ENCODE peak calls at places on chromosomes 11 and 22, in ten cellular contexts. One of them, this sample, is unnamed.

GRCh38 chr11:26231252-26231661 is 100.7 kb upstream of the ANO3 start:
- DNase-seq in GM06990: no peak
- DNase-seq in fibroblast of lung: peak
- DNase-seq in mammary epithelial cell: peak
- DNase-seq in AG10803: peak
- DNase-seq in retinal pigment epithelial cell: peak
- DNase-seq in bronchial epithelial cell: peak
- DNase-seq in right atrium auricular region: no peak
- DNase-seq in fibroblast of pulmonary artery: peak
- DNase-seq in CD8-positive, alpha-beta T cell: no peak
- DNase-seq in this sample: no peak

GRCh38 chr11:116852261-116853125 is 15.1 kb upstream of the APOA1 start:
- DNase-seq in GM06990: no peak
- DNase-seq in fibroblast of lung: peak
- DNase-seq in mammary epithelial cell: peak
- DNase-seq in AG10803: no peak
- DNase-seq in retinal pigment epithelial cell: no peak
- DNase-seq in bronchial epithelial cell: peak
- DNase-seq in right atrium auricular region: no peak
- DNase-seq in fibroblast of pulmonary artery: peak
- DNase-seq in CD8-positive, alpha-beta T cell: no peak
- DNase-seq in this sample: no peak

GRCh38 chr11:47355283-47356128 is 3.0 kb upstream of the MYBPC3 start:
- DNase-seq in GM06990: no peak
- DNase-seq in fibroblast of lung: peak
- DNase-seq in mammary epithelial cell: peak
- DNase-seq in AG10803: peak
- DNase-seq in retinal pigment epithelial cell: peak
- DNase-seq in bronchial epithelial cell: peak
- DNase-seq in right atrium auricular region: peak
- DNase-seq in fibroblast of pulmonary artery: peak
- DNase-seq in CD8-positive, alpha-beta T cell: no peak
- DNase-seq in this sample: no peak

GRCh38 chr11:75445315-75445953 is 12.4 kb upstream of the KLHL35 start:
- DNase-seq in GM06990: peak
- DNase-seq in fibroblast of lung: peak
- DNase-seq in mammary epithelial cell: peak
- DNase-seq in AG10803: peak
- DNase-seq in retinal pigment epithelial cell: no peak
- DNase-seq in bronchial epithelial cell: no peak
- DNase-seq in right atrium auricular region: peak
- DNase-seq in fibroblast of pulmonary artery: peak
- DNase-seq in CD8-positive, alpha-beta T cell: peak
- DNase-seq in this sample: no peak

GRCh38 chr11:107791343-107792048 is 67.1 kb downstream of the SLC35F2 start:
- DNase-seq in GM06990: no peak
- DNase-seq in fibroblast of lung: peak
- DNase-seq in mammary epithelial cell: no peak
- DNase-seq in AG10803: no peak
- DNase-seq in retinal pigment epithelial cell: no peak
- DNase-seq in bronchial epithelial cell: no peak
- DNase-seq in right atrium auricular region: no peak
- DNase-seq in fibroblast of pulmonary artery: no peak
- DNase-seq in CD8-positive, alpha-beta T cell: no peak
- DNase-seq in this sample: no peak

GRCh38 chr22:36740716-36741115 is 35.2 kb downstream of the IFT27 start:
- DNase-seq in GM06990: no peak
- DNase-seq in fibroblast of lung: no peak
- DNase-seq in mammary epithelial cell: no peak
- DNase-seq in AG10803: no peak
- DNase-seq in retinal pigment epithelial cell: no peak
- DNase-seq in bronchial epithelial cell: no peak
- DNase-seq in right atrium auricular region: no peak
- DNase-seq in fibroblast of pulmonary artery: no peak
- DNase-seq in CD8-positive, alpha-beta T cell: no peak
- DNase-seq in this sample: no peak

GRCh38 chr22:45129703-45130524 is 33.8 kb upstream of the NUP50 start:
- DNase-seq in GM06990: no peak
- DNase-seq in fibroblast of lung: no peak
- DNase-seq in mammary epithelial cell: no peak
- DNase-seq in AG10803: no peak
- DNase-seq in retinal pigment epithelial cell: no peak
- DNase-seq in bronchial epithelial cell: peak
- DNase-seq in right atrium auricular region: no peak
- DNase-seq in fibroblast of pulmonary artery: no peak
- DNase-seq in CD8-positive, alpha-beta T cell: no peak
- DNase-seq in this sample: no peak

GRCh38 chr22:39883057-39883456 is 10.5 kb downstream of the ENTHD1 start:
- DNase-seq in GM06990: no peak
- DNase-seq in fibroblast of lung: no peak
- DNase-seq in mammary epithelial cell: no peak
- DNase-seq in AG10803: no peak
- DNase-seq in retinal pigment epithelial cell: no peak
- DNase-seq in bronchial epithelial cell: no peak
- DNase-seq in right atrium auricular region: no peak
- DNase-seq in fibroblast of pulmonary artery: no peak
- DNase-seq in CD8-positive, alpha-beta T cell: no peak
- DNase-seq in this sample: no peak

GRCh38 chr11:20623258-20623657 is 23.9 kb downstream of the SLC6A5 start:
- DNase-seq in GM06990: no peak
- DNase-seq in fibroblast of lung: no peak
- DNase-seq in mammary epithelial cell: no peak
- DNase-seq in AG10803: no peak
- DNase-seq in retinal pigment epithelial cell: no peak
- DNase-seq in bronchial epithelial cell: no peak
- DNase-seq in right atrium auricular region: no peak
- DNase-seq in fibroblast of pulmonary artery: no peak
- DNase-seq in CD8-positive, alpha-beta T cell: no peak
- DNase-seq in this sample: no peak

GRCh38 chr11:43404406-43404805 is 45.7 kb downstream of the TTC17 start:
- DNase-seq in GM06990: no peak
- DNase-seq in fibroblast of lung: no peak
- DNase-seq in mammary epithelial cell: peak
- DNase-seq in AG10803: no peak
- DNase-seq in retinal pigment epithelial cell: no peak
- DNase-seq in bronchial epithelial cell: peak
- DNase-seq in right atrium auricular region: no peak
- DNase-seq in fibroblast of pulmonary artery: no peak
- DNase-seq in CD8-positive, alpha-beta T cell: no peak
- DNase-seq in this sample: no peak
- H3K4me3 ChIP-seq in GM06990: no peak
- H3K4me3 ChIP-seq in fibroblast of lung: no peak
- H3K4me3 ChIP-seq in mammary epithelial cell: no peak
- H3K4me3 ChIP-seq in AG10803: no peak
- H3K4me3 ChIP-seq in retinal pigment epithelial cell: no peak
- H3K4me3 ChIP-seq in bronchial epithelial cell: no peak
- H3K4me3 ChIP-seq in right atrium auricular region: no peak
- H3K4me3 ChIP-seq in fibroblast of pulmonary artery: no peak
- H3K4me3 ChIP-seq in CD8-positive, alpha-beta T cell: no peak
- H3K4me3 ChIP-seq in this sample: no peak

GRCh38 chr11:61609000-61609969 is 28.4 kb upstream of the SYT7 start:
- DNase-seq in GM06990: no peak
- DNase-seq in fibroblast of lung: no peak
- DNase-seq in mammary epithelial cell: no peak
- DNase-seq in AG10803: no peak
- DNase-seq in retinal pigment epithelial cell: no peak
- DNase-seq in bronchial epithelial cell: no peak
- DNase-seq in right atrium auricular region: no peak
- DNase-seq in fibroblast of pulmonary artery: no peak
- DNase-seq in CD8-positive, alpha-beta T cell: no peak
- DNase-seq in this sample: no peak

GRCh38 chr11:61610905-61611304 is 30.0 kb upstream of the SYT7 start:
- DNase-seq in GM06990: no peak
- DNase-seq in fibroblast of lung: no peak
- DNase-seq in mammary epithelial cell: no peak
- DNase-seq in AG10803: no peak
- DNase-seq in retinal pigment epithelial cell: no peak
- DNase-seq in bronchial epithelial cell: no peak
- DNase-seq in right atrium auricular region: no peak
- DNase-seq in fibroblast of pulmonary artery: no peak
- DNase-seq in CD8-positive, alpha-beta T cell: no peak
- DNase-seq in this sample: no peak

GRCh38 chr11:61611309-61611708 is 30.4 kb upstream of the SYT7 start:
- DNase-seq in GM06990: no peak
- DNase-seq in fibroblast of lung: no peak
- DNase-seq in mammary epithelial cell: no peak
- DNase-seq in AG10803: no peak
- DNase-seq in retinal pigment epithelial cell: no peak
- DNase-seq in bronchial epithelial cell: no peak
- DNase-seq in right atrium auricular region: no peak
- DNase-seq in fibroblast of pulmonary artery: no peak
- DNase-seq in CD8-positive, alpha-beta T cell: no peak
- DNase-seq in this sample: no peak

GRCh38 chr11:61607920-61608599 is 27.2 kb upstream of the SYT7 start:
- DNase-seq in GM06990: no peak
- DNase-seq in fibroblast of lung: no peak
- DNase-seq in mammary epithelial cell: no peak
- DNase-seq in AG10803: no peak
- DNase-seq in retinal pigment epithelial cell: no peak
- DNase-seq in bronchial epithelial cell: no peak
- DNase-seq in right atrium auricular region: no peak
- DNase-seq in fibroblast of pulmonary artery: no peak
- DNase-seq in CD8-positive, alpha-beta T cell: no peak
- DNase-seq in this sample: no peak

GRCh38 chr11:61609970-61610347 is 29.1 kb upstream of the SYT7 start:
- DNase-seq in GM06990: no peak
- DNase-seq in fibroblast of lung: no peak
- DNase-seq in mammary epithelial cell: peak
- DNase-seq in AG10803: no peak
- DNase-seq in retinal pigment epithelial cell: no peak
- DNase-seq in bronchial epithelial cell: peak
- DNase-seq in right atrium auricular region: no peak
- DNase-seq in fibroblast of pulmonary artery: no peak
- DNase-seq in CD8-positive, alpha-beta T cell: no peak
- DNase-seq in this sample: no peak
- TF ChIP-seq CTCF in GM06990: no peak
- TF ChIP-seq CTCF in fibroblast of lung: peak
- TF ChIP-seq CTCF in mammary epithelial cell: peak
- TF ChIP-seq CTCF in AG10803: peak
- TF ChIP-seq CTCF in retinal pigment epithelial cell: peak
- TF ChIP-seq CTCF in bronchial epithelial cell: peak
- TF ChIP-seq CTCF in right atrium auricular region: no peak
- TF ChIP-seq CTCF in fibroblast of pulmonary artery: peak
- TF ChIP-seq CTCF in CD8-positive, alpha-beta T cell: no peak
- TF ChIP-seq CTCF in this sample: no peak

GRCh38 chr22:25061134-25061533 is 108.6 kb downstream of the KIAA1671 start:
- DNase-seq in GM06990: no peak
- DNase-seq in fibroblast of lung: no peak
- DNase-seq in mammary epithelial cell: no peak
- DNase-seq in AG10803: no peak
- DNase-seq in retinal pigment epithelial cell: no peak
- DNase-seq in bronchial epithelial cell: no peak
- DNase-seq in right atrium auricular region: no peak
- DNase-seq in fibroblast of pulmonary artery: no peak
- DNase-seq in CD8-positive, alpha-beta T cell: no peak
- DNase-seq in this sample: no peak

GRCh38 chr22:25062378-25063095 is 110.0 kb downstream of the KIAA1671 start:
- DNase-seq in GM06990: no peak
- DNase-seq in fibroblast of lung: no peak
- DNase-seq in mammary epithelial cell: no peak
- DNase-seq in AG10803: no peak
- DNase-seq in retinal pigment epithelial cell: no peak
- DNase-seq in bronchial epithelial cell: no peak
- DNase-seq in right atrium auricular region: no peak
- DNase-seq in fibroblast of pulmonary artery: no peak
- DNase-seq in CD8-positive, alpha-beta T cell: peak
- DNase-seq in this sample: no peak

GRCh38 chr22:25060522-25061071 is 108.1 kb downstream of the KIAA1671 start:
- DNase-seq in GM06990: no peak
- DNase-seq in fibroblast of lung: no peak
- DNase-seq in mammary epithelial cell: no peak
- DNase-seq in AG10803: no peak
- DNase-seq in retinal pigment epithelial cell: no peak
- DNase-seq in bronchial epithelial cell: no peak
- DNase-seq in right atrium auricular region: no peak
- DNase-seq in fibroblast of pulmonary artery: no peak
- DNase-seq in CD8-positive, alpha-beta T cell: peak
- DNase-seq in this sample: no peak

GRCh38 chr22:25059438-25059837 is 106.9 kb downstream of the KIAA1671 start:
- DNase-seq in GM06990: no peak
- DNase-seq in fibroblast of lung: no peak
- DNase-seq in mammary epithelial cell: no peak
- DNase-seq in AG10803: no peak
- DNase-seq in retinal pigment epithelial cell: no peak
- DNase-seq in bronchial epithelial cell: no peak
- DNase-seq in right atrium auricular region: no peak
- DNase-seq in fibroblast of pulmonary artery: no peak
- DNase-seq in CD8-positive, alpha-beta T cell: no peak
- DNase-seq in this sample: no peak

GRCh38 chr22:25061605-25062377 is 109.3 kb downstream of the KIAA1671 start:
- DNase-seq in GM06990: no peak
- DNase-seq in fibroblast of lung: no peak
- DNase-seq in mammary epithelial cell: peak
- DNase-seq in AG10803: no peak
- DNase-seq in retinal pigment epithelial cell: no peak
- DNase-seq in bronchial epithelial cell: peak
- DNase-seq in right atrium auricular region: no peak
- DNase-seq in fibroblast of pulmonary artery: no peak
- DNase-seq in CD8-positive, alpha-beta T cell: no peak
- DNase-seq in this sample: no peak
- H3K4me3 ChIP-seq in GM06990: no peak
- H3K4me3 ChIP-seq in fibroblast of lung: no peak
- H3K4me3 ChIP-seq in mammary epithelial cell: no peak
- H3K4me3 ChIP-seq in AG10803: no peak
- H3K4me3 ChIP-seq in retinal pigment epithelial cell: no peak
- H3K4me3 ChIP-seq in bronchial epithelial cell: no peak
- H3K4me3 ChIP-seq in right atrium auricular region: no peak
- H3K4me3 ChIP-seq in fibroblast of pulmonary artery: no peak
- H3K4me3 ChIP-seq in CD8-positive, alpha-beta T cell: peak
- H3K4me3 ChIP-seq in this sample: no peak

GRCh38 chr22:28051787-28052356 is 132.8 kb upstream of the PITPNB start:
- DNase-seq in GM06990: no peak
- DNase-seq in fibroblast of lung: peak
- DNase-seq in mammary epithelial cell: peak
- DNase-seq in AG10803: peak
- DNase-seq in retinal pigment epithelial cell: no peak
- DNase-seq in bronchial epithelial cell: peak
- DNase-seq in right atrium auricular region: peak
- DNase-seq in fibroblast of pulmonary artery: peak
- DNase-seq in CD8-positive, alpha-beta T cell: no peak
- DNase-seq in this sample: no peak

GRCh38 chr22:28047740-28048139 is 128.7 kb upstream of the PITPNB start:
- DNase-seq in GM06990: no peak
- DNase-seq in fibroblast of lung: no peak
- DNase-seq in mammary epithelial cell: no peak
- DNase-seq in AG10803: no peak
- DNase-seq in retinal pigment epithelial cell: no peak
- DNase-seq in bronchial epithelial cell: no peak
- DNase-seq in right atrium auricular region: no peak
- DNase-seq in fibroblast of pulmonary artery: no peak
- DNase-seq in CD8-positive, alpha-beta T cell: no peak
- DNase-seq in this sample: no peak

GRCh38 chr22:28044546-28045173 is 125.6 kb upstream of the PITPNB start:
- DNase-seq in GM06990: no peak
- DNase-seq in fibroblast of lung: no peak
- DNase-seq in mammary epithelial cell: no peak
- DNase-seq in AG10803: no peak
- DNase-seq in retinal pigment epithelial cell: no peak
- DNase-seq in bronchial epithelial cell: no peak
- DNase-seq in right atrium auricular region: no peak
- DNase-seq in fibroblast of pulmonary artery: no peak
- DNase-seq in CD8-positive, alpha-beta T cell: no peak
- DNase-seq in this sample: no peak

GRCh38 chr22:28051091-28051786 is 132.2 kb upstream of the PITPNB start:
- DNase-seq in GM06990: no peak
- DNase-seq in fibroblast of lung: no peak
- DNase-seq in mammary epithelial cell: no peak
- DNase-seq in AG10803: no peak
- DNase-seq in retinal pigment epithelial cell: no peak
- DNase-seq in bronchial epithelial cell: no peak
- DNase-seq in right atrium auricular region: no peak
- DNase-seq in fibroblast of pulmonary artery: no peak
- DNase-seq in CD8-positive, alpha-beta T cell: no peak
- DNase-seq in this sample: no peak

GRCh38 chr22:28048529-28048928 is 129.5 kb upstream of the PITPNB start:
- DNase-seq in GM06990: no peak
- DNase-seq in fibroblast of lung: no peak
- DNase-seq in mammary epithelial cell: no peak
- DNase-seq in AG10803: no peak
- DNase-seq in retinal pigment epithelial cell: no peak
- DNase-seq in bronchial epithelial cell: no peak
- DNase-seq in right atrium auricular region: no peak
- DNase-seq in fibroblast of pulmonary artery: no peak
- DNase-seq in CD8-positive, alpha-beta T cell: no peak
- DNase-seq in this sample: no peak
- TF ChIP-seq CTCF in GM06990: no peak
- TF ChIP-seq CTCF in fibroblast of lung: no peak
- TF ChIP-seq CTCF in mammary epithelial cell: no peak
- TF ChIP-seq CTCF in AG10803: no peak
- TF ChIP-seq CTCF in retinal pigment epithelial cell: no peak
- TF ChIP-seq CTCF in bronchial epithelial cell: no peak
- TF ChIP-seq CTCF in right atrium auricular region: no peak
- TF ChIP-seq CTCF in fibroblast of pulmonary artery: no peak
- TF ChIP-seq CTCF in CD8-positive, alpha-beta T cell: no peak
- TF ChIP-seq CTCF in this sample: no peak